ENCODE peak calls at places on chromosomes 1 and 21, in five cellular contexts. V is left ventricle myocardium superior; L is CD4-positive, alpha-beta memory T cell; Z is effector memory CD4-positive, alpha-beta T cell; J is GM10248. X is an unnamed sample.

GRCh38 chr1:24934300-24935195 is 4.5 kb upstream of the RUNX3 start:
- DNase-seq in V (no peak), L (no peak), Z (no peak), J (no peak), X (no peak)

GRCh38 chr1:198030682-198031081 is 113.5 kb downstream of the LHX9 start:
- DNase-seq in V (no peak), L (no peak), Z (no peak), J (no peak), X (no peak)

GRCh38 chr1:30146448-30146847 is 576.9 kb downstream of the MATN1 start:
- DNase-seq in V (no peak), L (no peak), Z (no peak), J (peak), X (no peak)

GRCh38 chr21:35020902-35021301 is 28.2 kb downstream of the RUNX1 start:
- DNase-seq in V (no peak), L (no peak), Z (no peak), J (no peak), X (no peak)

GRCh38 chr1:221069178-221069903 is 190.1 kb downstream of the HLX start:
- DNase-seq in V (no peak), L (no peak), Z (no peak), J (peak), X (no peak)

GRCh38 chr1:214934035-214934434 is 148.5 kb upstream of the KCNK2 start:
- DNase-seq in V (no peak), L (no peak), Z (no peak), J (no peak), X (no peak)

GRCh38 chr1:155507960-155508359 is 54.6 kb downstream of the ASH1L start:
- DNase-seq in V (no peak), L (no peak), Z (no peak), J (peak), X (no peak)

GRCh38 chr1:215819114-215819513 is 252.0 kb downstream of the KCTD3 start:
- DNase-seq in V (no peak), L (no peak), Z (no peak), J (no peak), X (no peak)